ENCODE peak calls at places on chromosomes 6 and 20, in five cellular contexts. H is CD4-positive, alpha-beta memory T cell; E is OCI-LY7; V is GM23338; Z is right cardiac atrium. R is an unnamed sample.

GRCh38 chr6:114144887-114145851 is 174.2 kb upstream of the HDAC2 start:
- DNase-seq in H (no peak), V (peak), E (no peak), Z (no peak), R (no peak)

GRCh38 chr6:147285087-147285855 is 81.1 kb downstream of the STXBP5 start:
- DNase-seq in E (peak), Z (no peak), V (peak), H (peak), R (no peak)

GRCh38 chr6:37176268-37177082 is 6.5 kb downstream of the PIM1 start:
- DNase-seq in Z (peak), V (peak), E (no peak), H (no peak), R (no peak)

GRCh38 chr6:83467620-83468036 is 36.8 kb upstream of the ME1 start:
- DNase-seq in H (no peak), V (no peak), E (no peak), Z (peak), R (no peak)

GRCh38 chr6:138115877-138116660 is 8.8 kb upstream of the PERP start:
- DNase-seq in V (peak), H (peak), Z (peak), E (peak), R (peak)

GRCh38 chr6:110551088-110551487 is 74.7 kb upstream of the SLC22A16 start:
- DNase-seq in H (no peak), Z (no peak), V (no peak), E (no peak), R (no peak)

GRCh38 chr6:143225929-143226328 is 165.2 kb downstream of the AIG1 start:
- DNase-seq in V (no peak), Z (no peak), H (no peak), E (no peak), R (no peak)

GRCh38 chr6:13924146-13924948 is 405 bp upstream of the RNF182 start:
- DNase-seq in H (peak), Z (peak), E (no peak), V (peak), R (no peak)

GRCh38 chr20:39853664-39854063 is 835.4 kb downstream of the MAFB start:
- DNase-seq in H (no peak), V (peak), Z (no peak), E (no peak), R (no peak)

GRCh38 chr6:33161354-33162320 is 30.6 kb downstream of the COL11A2 start:
- DNase-seq in Z (peak), H (peak), V (peak), E (peak), R (peak)

GRCh38 chr6:159727717-159728440 is 573 bp downstream of the WTAP start:
- DNase-seq in V (peak), Z (no peak), H (no peak), E (peak), R (no peak)

GRCh38 chr6:28775052-28775376 is 148.8 kb downstream of the TRIM27 start:
- DNase-seq in E (no peak), V (no peak), Z (no peak), H (no peak), R (no peak)

GRCh38 chr6:7332090-7332745 is 19.2 kb upstream of the SSR1 start:
- DNase-seq in V (no peak), H (no peak), Z (no peak), E (no peak), R (no peak)

GRCh38 chr6:138242987-138243592 is 24.8 kb upstream of the PBOV1 start:
- DNase-seq in V (no peak), E (no peak), Z (no peak), H (no peak), R (no peak)

GRCh38 chr6:116779569-116780164 is 14.1 kb upstream of the FAM162B start:
- DNase-seq in Z (no peak), V (peak), H (no peak), E (peak), R (no peak)

GRCh38 chr6:32790306-32790705 is 26.5 kb downstream of the HLA-DOB start:
- DNase-seq in V (no peak), Z (no peak), H (no peak), E (no peak), R (no peak)

GRCh38 chr20:60095456-60095855 is 137.2 kb downstream of the CDH26 start:
- DNase-seq in H (no peak), Z (no peak), V (no peak), E (no peak), R (no peak)

GRCh38 chr20:25439328-25439727 is 31.9 kb downstream of the GINS1 start:
- DNase-seq in Z (no peak), E (peak), H (no peak), V (no peak), R (no peak)

GRCh38 chr20:11686195-11686594 is 231.5 kb upstream of the BTBD3 start:
- DNase-seq in Z (no peak), E (no peak), H (no peak), V (no peak), R (no peak)

GRCh38 chr20:48910360-48910781 is 11.1 kb upstream of the ARFGEF2 start:
- DNase-seq in E (no peak), V (no peak), Z (no peak), H (peak), R (no peak)

GRCh38 chr6:75481394-75481793 is 12.2 kb downstream of the FILIP1 start:
- DNase-seq in H (no peak), V (no peak), Z (no peak), E (no peak), R (no peak)

GRCh38 chr6:166104107-166104506 is 63.5 kb downstream of the TBXT start:
- DNase-seq in H (no peak), Z (no peak), E (no peak), V (no peak), R (no peak)

GRCh38 chr20:19947611-19948264 is 69.4 kb upstream of the NAA20 start:
- DNase-seq in V (peak), E (no peak), H (no peak), Z (no peak), R (no peak)

GRCh38 chr6:15444081-15444731 is 198.3 kb downstream of the JARID2 start:
- DNase-seq in E (no peak), V (no peak), H (no peak), Z (no peak), R (no peak)

GRCh38 chr20:36493801-36494114 is 47.6 kb upstream of the MYL9 start:
- DNase-seq in E (no peak), Z (peak), H (no peak), V (no peak), R (peak)

GRCh38 chr6:93468291-93468690 is 48.9 kb upstream of the EPHA7 start:
- DNase-seq in E (no peak), V (peak), Z (no peak), H (no peak), R (no peak)

GRCh38 chr6:29447670-29448069 is 8.6 kb downstream of the OR10C1 start:
- DNase-seq in H (no peak), Z (no peak), V (peak), E (no peak), R (no peak)

GRCh38 chr20:35319206-35320197 is 27.3 kb upstream of the FAM83C start:
- DNase-seq in Z (no peak), V (no peak), E (no peak), H (no peak), R (no peak)

GRCh38 chr6:161115468-161115867 is 123.9 kb downstream of the MAP3K4 start:
- DNase-seq in Z (no peak), E (no peak), V (no peak), H (no peak), R (no peak)

GRCh38 chr20:64101731-64102621 is 5.4 kb downstream of the NPBWR2 start:
- DNase-seq in Z (peak), V (peak), H (peak), E (peak), R (no peak)

GRCh38 chr6:30966154-30966553 is 17.4 kb upstream of the MUC21 start:
- DNase-seq in E (no peak), Z (no peak), V (no peak), H (no peak), R (no peak)

GRCh38 chr6:128511518-128511917 is 8.9 kb downstream of the PTPRK start:
- DNase-seq in H (no peak), V (no peak), E (no peak), Z (no peak), R (no peak)

GRCh38 chr6:27836783-27837635 is 75.2 kb downstream of the OR2B2 start:
- DNase-seq in Z (no peak), H (peak), E (peak), V (peak), R (no peak)

GRCh38 chr6:56659721-56660373 is 17.2 kb upstream of the DST start:
- DNase-seq in E (no peak), V (no peak), H (no peak), Z (no peak), R (no peak)

DNA sequence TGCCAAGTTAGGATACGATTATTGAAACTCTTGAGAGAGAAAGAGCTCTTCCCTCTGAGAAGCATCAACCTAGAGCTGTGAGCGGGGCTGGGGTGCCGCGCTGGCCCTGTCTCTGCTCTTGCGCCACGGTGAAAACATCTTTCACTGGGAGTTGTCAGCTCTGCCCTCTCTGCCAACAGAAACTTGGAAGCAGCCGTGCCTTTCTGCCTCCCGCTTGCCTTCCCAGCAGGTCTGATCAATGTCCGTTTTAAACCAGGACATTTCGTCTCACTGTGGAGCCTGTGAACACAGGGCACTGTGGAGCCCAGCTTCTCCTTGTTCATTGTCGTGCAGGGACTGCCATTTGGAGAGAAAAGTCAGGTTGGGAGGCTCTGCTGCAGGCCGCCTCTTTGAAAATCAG is 249.2 kb upstream of the PMEPA1 start:
- DNase-seq in H (no peak), E (no peak), V (no peak), Z (no peak), R (no peak)
- H3K27ac ChIP-seq in H (no peak), E (no peak), V (no peak), Z (no peak), R (no peak)

GRCh38 chr20:23159256-23159922 is 73.3 kb upstream of the CD93 start:
- DNase-seq in E (no peak), V (no peak), Z (no peak), H (no peak), R (no peak)

GRCh38 chr20:23157741-23158140 is 71.6 kb upstream of the CD93 start:
- DNase-seq in Z (no peak), E (no peak), H (no peak), V (no peak), R (no peak)

GRCh38 chr20:23155141-23155590 is 69.0 kb upstream of the CD93 start:
- DNase-seq in H (no peak), V (no peak), E (no peak), Z (no peak), R (no peak)

GRCh38 chr20:23156170-23156841 is 70.2 kb upstream of the CD93 start:
- DNase-seq in H (no peak), V (no peak), E (no peak), Z (peak), R (no peak)

GRCh38 chr20:23156842-23157423 is 70.8 kb upstream of the CD93 start:
- DNase-seq in V (no peak), E (no peak), Z (no peak), H (no peak), R (no peak)
- H3K27ac ChIP-seq in V (no peak), E (no peak), Z (no peak), H (no peak), R (no peak)

DNA sequence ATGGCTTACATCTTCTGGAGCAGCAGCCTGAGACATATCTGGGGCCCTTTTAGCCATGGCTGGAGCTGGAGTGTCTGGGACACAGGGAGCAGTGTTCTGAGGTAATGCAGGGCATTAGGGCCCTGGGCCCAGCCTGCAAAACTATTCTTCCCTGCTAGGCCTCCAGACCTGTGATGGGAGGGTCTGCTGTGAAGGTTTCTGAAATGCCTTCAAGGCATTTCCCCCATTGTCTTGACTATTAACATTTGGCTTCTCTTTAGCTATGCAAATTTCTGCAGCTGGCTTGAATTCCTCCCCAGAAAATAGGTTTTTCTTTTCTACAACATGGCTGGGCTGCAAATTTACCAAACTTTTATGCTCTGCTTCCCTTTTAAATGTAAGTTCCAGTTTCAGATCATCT is 61.5 kb downstream of the EDN1 start:
- DNase-seq in V (peak), E (no peak), Z (no peak), H (no peak), R (no peak)
- H3K27ac ChIP-seq in V (peak), E (no peak), Z (no peak), H (no peak), R (no peak)

DNA sequence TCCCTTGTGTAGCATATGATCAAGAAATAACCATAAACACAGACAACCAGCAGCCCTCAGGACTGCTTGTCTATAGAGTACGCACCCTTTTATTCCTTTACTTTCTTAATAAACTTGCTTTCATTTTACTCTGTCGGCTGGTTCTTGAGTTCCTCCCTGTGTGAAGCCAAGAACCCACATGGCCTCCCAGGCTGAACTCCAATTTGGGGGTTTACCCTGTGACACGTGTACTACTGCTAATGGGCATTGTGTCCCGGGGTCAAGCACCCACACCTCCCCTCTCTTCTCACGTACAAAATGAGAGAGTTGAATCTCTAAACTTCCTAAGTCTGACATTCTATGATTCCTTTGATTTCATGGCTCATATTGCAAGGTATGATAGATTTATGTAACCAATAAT is 9.9 kb downstream of the LAMA4 start:
- DNase-seq in H (no peak), E (no peak), V (no peak), Z (no peak), R (peak)
- H3K27ac ChIP-seq in H (no peak), E (no peak), V (no peak), Z (peak), R (no peak)

GRCh38 chr20:45087115-45087785 is 13.7 kb downstream of the KCNS1 start:
- DNase-seq in V (no peak), H (no peak), Z (no peak), E (no peak), R (no peak)
- H3K27ac ChIP-seq in V (no peak), H (no peak), Z (no peak), E (no peak), R (no peak)

DNA sequence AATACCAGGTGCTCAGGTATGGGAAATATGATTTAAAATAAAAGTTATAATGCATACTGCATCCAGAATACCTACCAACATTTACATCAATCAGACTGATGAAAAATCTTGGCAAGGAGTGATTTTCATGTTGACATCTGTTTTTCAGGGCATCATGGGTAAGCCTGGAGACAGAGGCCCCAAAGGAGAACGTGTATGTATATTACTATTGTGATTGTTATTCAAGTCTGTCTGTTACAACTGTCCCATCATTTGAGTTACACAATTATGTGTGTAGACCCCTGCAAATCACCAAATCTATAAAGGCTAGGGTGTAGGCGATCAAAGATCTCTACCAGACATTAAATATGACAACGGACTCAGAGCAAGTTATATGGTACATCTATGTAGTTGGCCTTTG is 118.2 kb downstream of the COL9A1 start:
- DNase-seq in H (no peak), Z (no peak), E (no peak), V (no peak), R (no peak)
- H3K27ac ChIP-seq in H (no peak), Z (no peak), E (no peak), V (no peak), R (no peak)

GRCh38 chr20:32786059-32786760 is 24.0 kb downstream of the DNMT3B start:
- DNase-seq in Z (no peak), V (no peak), H (no peak), E (no peak), R (no peak)
- H3K27ac ChIP-seq in Z (no peak), V (peak), H (no peak), E (no peak), R (no peak)

GRCh38 chr20:23094927-23095326 is 8.8 kb upstream of the CD93 start:
- DNase-seq in Z (no peak), H (no peak), V (no peak), E (no peak), R (no peak)

GRCh38 chr20:23095504-23095903 is 9.4 kb upstream of the CD93 start:
- DNase-seq in E (no peak), V (no peak), H (no peak), Z (no peak), R (no peak)

GRCh38 chr20:23093613-23094012 is 7.5 kb upstream of the CD93 start:
- DNase-seq in Z (no peak), E (no peak), V (no peak), H (no peak), R (no peak)

GRCh38 chr20:23092861-23093543 is 6.9 kb upstream of the CD93 start:
- DNase-seq in E (no peak), V (no peak), Z (no peak), H (no peak), R (no peak)

DNA sequence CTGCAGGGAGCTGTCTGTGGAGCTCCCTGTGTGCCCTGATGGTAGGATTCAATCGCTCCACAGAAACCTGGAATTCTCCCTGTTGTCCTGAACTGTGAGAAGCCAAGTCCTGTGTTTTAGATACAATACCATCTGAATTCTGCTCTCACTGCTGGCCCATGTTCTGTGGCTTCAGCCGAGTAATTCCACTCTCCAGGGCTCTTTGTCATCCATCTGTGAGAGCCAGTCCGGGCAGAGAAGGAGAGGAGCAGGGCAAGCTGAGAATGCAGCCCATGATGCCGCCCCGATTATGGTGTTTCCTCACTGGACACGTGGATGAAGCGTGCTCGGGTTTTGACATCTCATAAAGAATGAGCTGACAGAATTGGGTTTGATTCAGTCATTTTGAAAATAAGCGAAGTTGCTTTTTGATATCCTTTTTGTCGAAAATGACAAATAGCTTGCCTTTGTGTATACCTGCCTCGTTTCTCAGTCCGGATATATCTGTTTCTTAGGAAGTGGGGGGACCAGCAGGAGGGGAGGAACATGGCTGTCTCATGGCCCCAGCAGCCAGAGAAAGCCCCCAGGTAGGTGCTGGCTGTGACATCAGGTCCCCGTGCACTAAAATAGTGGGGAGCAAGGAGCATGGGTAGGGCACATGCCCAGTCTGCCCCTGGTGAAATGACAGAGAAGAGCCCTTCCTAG is 8.2 kb upstream of the CD93 start:
- DNase-seq in V (no peak), E (no peak), Z (no peak), H (no peak), R (no peak)
- H3K27ac ChIP-seq in V (no peak), E (no peak), Z (no peak), H (no peak), R (no peak)

GRCh38 chr6:36079596-36079995 is 50.7 kb upstream of the MAPK13 start:
- DNase-seq in Z (no peak), H (no peak), V (no peak), E (no peak), R (no peak)
- H3K27ac ChIP-seq in Z (no peak), H (no peak), V (no peak), E (no peak), R (no peak)

DNA sequence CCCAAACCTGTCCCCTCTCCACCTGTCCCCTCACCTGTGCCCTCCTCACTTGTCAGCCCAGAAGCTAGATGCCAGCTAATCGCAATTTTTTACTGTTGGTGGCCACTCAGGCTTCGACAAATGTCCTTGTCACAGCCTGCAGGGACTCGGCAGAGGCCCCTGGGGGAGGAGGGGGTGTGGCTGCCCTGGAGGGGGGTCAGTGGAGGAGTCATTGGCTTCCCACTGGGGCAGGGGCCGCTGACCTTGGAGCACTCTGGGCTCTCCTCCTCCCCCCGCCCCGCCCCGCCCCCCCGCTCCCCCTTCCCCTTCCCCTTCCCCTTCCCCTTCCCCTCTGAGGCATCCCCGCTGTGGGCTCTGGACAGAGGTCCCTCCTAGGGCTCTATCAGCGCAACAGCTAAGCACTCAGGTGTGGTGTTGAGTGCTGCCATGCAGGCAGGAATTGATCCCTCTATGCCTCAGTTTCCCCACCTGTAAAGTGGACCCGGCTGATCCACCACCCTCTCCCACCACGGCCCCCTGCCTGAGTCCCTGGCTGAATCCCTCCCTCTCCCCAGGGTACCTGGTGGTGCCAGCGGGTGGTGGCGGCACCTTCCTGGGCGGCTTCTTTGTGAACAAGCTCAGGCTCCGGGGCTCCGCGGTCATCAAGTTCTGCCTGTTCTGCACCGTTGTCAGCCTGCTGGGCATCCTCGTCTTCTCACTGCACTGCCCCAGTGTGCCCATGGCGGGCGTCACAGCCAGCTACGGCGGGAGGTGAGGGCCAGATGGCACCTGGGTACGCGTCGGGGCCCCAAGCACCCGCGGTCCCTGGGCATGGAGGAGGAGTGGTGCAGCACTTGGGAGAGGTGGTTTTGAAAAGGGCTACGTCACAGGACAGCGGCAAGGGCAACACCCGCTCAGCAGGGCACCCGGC is 23.8 kb downstream of the SLCO4A1 start:
- DNase-seq in E (no peak), H (no peak), V (no peak), Z (no peak), R (no peak)
- H3K27ac ChIP-seq in E (no peak), H (no peak), V (no peak), Z (no peak), R (peak)